ENCODE peak calls at places on chromosomes 5 and 9, in nine cellular contexts. J is thoracic aorta, B is transverse colon, O is IMR-90, L is AG09309, E is fibroblast of lung, H is Panc1, Q is GM12864, A is breast epithelium. W is an unnamed sample.
A peak's percentile ranks its signal among the peaks of the same experiment; 100 is the strongest.

GRCh38 chr5:1507961-1508678 is 15.6 kb downstream of the LPCAT1 start:
- DNase-seq in J (no peak), B (peak; percentile 3), O (no peak), L (no peak), E (no peak), H (no peak), Q (no peak), A (peak; percentile 33), W (no peak)

GRCh38 chr5:7650755-7651154 is 200.2 kb downstream of the CFAP90 start:
- DNase-seq in J (no peak), B (no peak), O (no peak), L (no peak), E (peak; percentile 44), H (no peak), Q (no peak), A (peak; percentile 64), W (no peak)

GRCh38 chr5:59276886-59277514 is 616.5 kb downstream of the PDE4D start:
- DNase-seq in J (no peak), B (peak; percentile 34), O (no peak), L (no peak), E (peak; percentile 1), H (no peak), Q (no peak), A (no peak), W (no peak)

GRCh38 chr9:135500525-135501260 is at the start of gene MRPS2:
- DNase-seq in J (peak; percentile 50), B (peak; percentile 90), O (peak; percentile 81), L (peak; percentile 37), E (peak; percentile 86), H (no peak), Q (peak; percentile 38), A (peak; percentile 85), W (peak; percentile 89)

GRCh38 chr5:136075339-136075885 is 46.6 kb downstream of the TGFBI start:
- DNase-seq in J (no peak), B (no peak), O (no peak), L (no peak), E (no peak), H (no peak), Q (no peak), A (no peak), W (no peak)

GRCh38 chr5:172362755-172363154 is 79.2 kb upstream of the UBTD2 start:
- DNase-seq in J (no peak), B (no peak), O (peak; percentile 31), L (no peak), E (no peak), H (no peak), Q (no peak), A (no peak), W (no peak)

GRCh38 chr9:37408933-37409710 is 13.4 kb upstream of the GRHPR start:
- DNase-seq in J (no peak), B (peak; percentile 59), O (no peak), L (no peak), E (no peak), H (no peak), Q (peak; percentile 100), A (no peak), W (no peak)

GRCh38 chr5:100904259-100904822 is 1.3 kb upstream of the ST8SIA4 start:
- DNase-seq in J (no peak), B (peak; percentile 30), O (no peak), L (no peak), E (no peak), H (no peak), Q (no peak), A (no peak), W (no peak)

GRCh38 chr5:151264113-151264512 is 11.1 kb downstream of the GM2A start:
- DNase-seq in J (no peak), B (no peak), O (peak; percentile 47), L (no peak), E (peak; percentile 49), H (no peak), Q (no peak), A (no peak), W (no peak)

GRCh38 chr9:7315746-7316457 is 483.7 kb downstream of the DMAC1 start:
- DNase-seq in J (no peak), B (no peak), O (peak; percentile 72), L (peak; percentile 35), E (peak; percentile 14), H (no peak), Q (no peak), A (no peak), W (no peak)

GRCh38 chr9:7320139-7320538 is 479.4 kb downstream of the DMAC1 start:
- DNase-seq in J (no peak), B (peak; percentile 8), O (peak; percentile 99), L (peak; percentile 89), E (peak; percentile 93), H (peak; percentile 30), Q (peak; percentile 10), A (no peak), W (no peak)

GRCh38 chr9:7316967-7317366 is 482.6 kb downstream of the DMAC1 start:
- DNase-seq in J (no peak), B (no peak), O (no peak), L (no peak), E (no peak), H (no peak), Q (no peak), A (no peak), W (no peak)

GRCh38 chr9:7316458-7316795 is 483.2 kb downstream of the DMAC1 start:
- DNase-seq in J (no peak), B (no peak), O (no peak), L (no peak), E (no peak), H (no peak), Q (no peak), A (no peak), W (no peak)

DNA sequence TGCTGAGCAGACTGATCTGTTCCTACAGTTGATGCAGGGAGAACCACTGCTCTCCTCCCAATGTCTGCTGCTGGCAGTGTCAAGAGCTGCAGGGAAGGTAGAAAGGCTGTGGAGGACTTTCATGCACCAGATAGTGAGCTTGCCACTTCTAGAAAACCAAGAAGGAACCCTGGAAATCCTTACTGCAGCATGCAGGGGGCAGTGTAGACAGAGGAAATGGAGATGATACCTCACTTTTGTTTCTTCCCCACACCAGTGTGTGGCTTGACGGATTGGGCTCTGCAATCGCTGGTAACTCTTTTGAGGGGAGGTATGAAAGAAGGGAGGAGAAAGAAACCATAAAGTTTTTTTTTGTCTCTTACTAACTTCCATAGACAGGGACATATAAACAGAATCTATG is 480.7 kb downstream of the DMAC1 start:
- DNase-seq in J (no peak), B (no peak), O (no peak), L (no peak), E (no peak), H (no peak), Q (no peak), A (no peak), W (no peak)
- TF ChIP-seq CTCF in J (no peak), B (no peak), O (peak; percentile 16), L (no peak), E (peak; percentile 18), H (no peak), Q (no peak), A (no peak), W (no peak)

GRCh38 chr9:124022201-124023121 is 10.9 kb downstream of the LHX2 start:
- DNase-seq in J (no peak), B (no peak), O (no peak), L (no peak), E (peak; percentile 67), H (no peak), Q (no peak), A (no peak), W (no peak)
- H3K4me3 ChIP-seq in J (no peak overlapping the region), B (no peak overlapping the region), O (no peak overlapping the region), L (no peak overlapping the region), E (no peak overlapping the region), H (no peak overlapping the region), Q (no peak overlapping the region), A (no peak overlapping the region), W (no peak overlapping the region)

DNA sequence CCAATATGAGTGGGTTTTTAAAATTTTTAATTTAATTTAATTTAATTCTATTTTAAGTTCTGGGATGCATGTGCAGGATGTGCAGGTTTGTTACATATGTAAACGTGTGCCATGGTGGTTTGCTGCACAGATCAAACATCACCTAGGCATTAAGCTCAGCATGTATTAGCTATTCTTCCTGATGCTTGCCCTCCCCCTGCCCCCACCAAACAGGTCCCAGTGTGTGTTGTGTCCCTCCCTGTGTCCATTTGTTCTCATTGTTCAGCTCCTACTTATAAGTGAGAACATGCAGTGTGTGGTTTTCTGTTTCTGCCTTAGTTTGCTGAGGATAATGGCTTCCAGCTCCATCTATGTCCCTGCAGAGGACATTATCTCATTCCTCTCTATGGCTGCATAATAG is 35.0 kb upstream of the ANKRD33B start:
- DNase-seq in J (no peak), B (no peak), O (no peak), L (no peak), E (no peak), H (no peak), Q (no peak), A (no peak), W (no peak)
- TF ChIP-seq CTCF in J (no peak), B (no peak), O (no peak), L (no peak), E (no peak), H (no peak), Q (no peak), A (no peak), W (no peak)

GRCh38 chr5:112417931-112418358 is 1.1 kb downstream of the EPB41L4A start:
- DNase-seq in J (peak; percentile 12), B (peak; percentile 50), O (no peak), L (no peak), E (peak; percentile 23), H (no peak), Q (peak; percentile 55), A (peak; percentile 49), W (no peak)
- H3K4me3 ChIP-seq in J (peak overlapping the region; percentile 84), B (peak overlapping the region; percentile 83), O (no peak overlapping the region), L (peak overlapping the region; percentile 5), E (peak overlapping the region; percentile 50), H (peak overlapping the region; percentile 57), Q (peak overlapping the region; percentile 74), A (peak overlapping the region; percentile 85), W (peak overlapping the region; percentile 86)

GRCh38 chr9:129836342-129837007 is 1.2 kb downstream of the USP20 start:
- DNase-seq in J (no peak), B (peak; percentile 26), O (no peak), L (no peak), E (no peak), H (no peak), Q (no peak), A (no peak), W (no peak)
- TF ChIP-seq CTCF in J (no peak), B (no peak), O (no peak), L (no peak), E (no peak), H (no peak), Q (no peak), A (no peak), W (no peak)

GRCh38 chr9:137198748-137199276 is 1.7 kb downstream of the TPRN start:
- DNase-seq in J (no peak), B (peak; percentile 39), O (no peak), L (no peak), E (no peak), H (no peak), Q (no peak), A (no peak), W (no peak)
- H3K4me3 ChIP-seq in J (peak overlapping the region; percentile 69), B (peak overlapping the region; percentile 73), O (no peak overlapping the region), L (peak overlapping the region; percentile 42), E (no peak overlapping the region), H (peak overlapping the region; percentile 45), Q (no peak overlapping the region), A (peak overlapping the region; percentile 93), W (peak overlapping the region; percentile 83)

DNA sequence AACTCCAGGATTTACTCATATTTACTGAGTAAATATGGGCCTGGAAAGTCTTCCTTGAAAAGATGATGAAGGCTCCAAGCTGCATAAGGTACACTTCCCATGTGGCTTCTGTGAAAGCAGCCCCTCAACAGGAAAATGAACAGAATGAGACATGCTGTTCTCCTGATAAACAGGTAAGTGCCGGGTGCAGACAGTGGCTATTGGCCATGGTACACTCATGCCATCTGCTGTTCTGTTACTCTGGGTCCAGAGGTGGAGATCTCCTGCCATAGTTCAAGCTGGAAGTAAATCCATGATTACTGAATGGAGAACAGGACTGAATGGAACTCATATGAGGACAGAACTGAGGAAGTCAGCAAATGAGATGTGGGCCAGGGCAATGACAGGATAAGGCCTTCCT is 103.6 kb downstream of the SLIT3 start:
- DNase-seq in J (no peak), B (peak; percentile 14), O (no peak), L (no peak), E (no peak), H (no peak), Q (no peak), A (no peak), W (no peak)
- TF ChIP-seq CTCF in J (peak; percentile 26), B (no peak), O (no peak), L (no peak), E (no peak), H (peak; percentile 36), Q (no peak), A (no peak), W (no peak)

W was measured in coronary artery.